ENCODE peak calls at places on chromosomes 1 and 21, in nine cellular contexts. One of them, this sample, is unnamed.

GRCh38 chr1:107926436-107927080 is 38.4 kb downstream of the VAV3 start:
- DNase-seq in esophagus squamous epithelium: no peak
- DNase-seq in HS-27A: no peak
- DNase-seq in globus pallidus: no peak
- DNase-seq in activated naive CD4-positive, alpha-beta T cell: no peak
- DNase-seq in B cell: no peak
- DNase-seq in T-helper 2 cell: no peak
- DNase-seq in glutamatergic neuron: no peak
- DNase-seq in fibroblast of lung: no peak
- DNase-seq in this sample: no peak

GRCh38 chr1:205610036-205610435 is 21.8 kb downstream of the ELK4 start:
- DNase-seq in activated naive CD4-positive, alpha-beta T cell: no peak
- DNase-seq in fibroblast of lung: peak
- DNase-seq in esophagus squamous epithelium: no peak
- DNase-seq in HS-27A: no peak
- DNase-seq in globus pallidus: no peak
- DNase-seq in glutamatergic neuron: no peak
- DNase-seq in B cell: no peak
- DNase-seq in T-helper 2 cell: no peak
- DNase-seq in this sample: no peak

GRCh38 chr1:206951318-206952105 is 5.2 kb upstream of the PIGR start:
- DNase-seq in esophagus squamous epithelium: no peak
- DNase-seq in glutamatergic neuron: no peak
- DNase-seq in globus pallidus: no peak
- DNase-seq in activated naive CD4-positive, alpha-beta T cell: no peak
- DNase-seq in fibroblast of lung: no peak
- DNase-seq in B cell: no peak
- DNase-seq in HS-27A: no peak
- DNase-seq in T-helper 2 cell: no peak
- DNase-seq in this sample: no peak

GRCh38 chr1:89356658-89357400 is 7.0 kb upstream of the GBP6 start:
- DNase-seq in fibroblast of lung: peak
- DNase-seq in B cell: no peak
- DNase-seq in T-helper 2 cell: no peak
- DNase-seq in esophagus squamous epithelium: no peak
- DNase-seq in activated naive CD4-positive, alpha-beta T cell: no peak
- DNase-seq in globus pallidus: no peak
- DNase-seq in glutamatergic neuron: no peak
- DNase-seq in HS-27A: no peak
- DNase-seq in this sample: no peak

GRCh38 chr1:153827168-153827964 is 52.2 kb downstream of the SLC27A3 start:
- DNase-seq in activated naive CD4-positive, alpha-beta T cell: no peak
- DNase-seq in HS-27A: no peak
- DNase-seq in esophagus squamous epithelium: no peak
- DNase-seq in globus pallidus: no peak
- DNase-seq in T-helper 2 cell: no peak
- DNase-seq in B cell: no peak
- DNase-seq in fibroblast of lung: no peak
- DNase-seq in glutamatergic neuron: no peak
- DNase-seq in this sample: no peak

GRCh38 chr1:98468111-98468717 is 193.3 kb upstream of the SNX7 start:
- DNase-seq in activated naive CD4-positive, alpha-beta T cell: no peak
- DNase-seq in esophagus squamous epithelium: no peak
- DNase-seq in globus pallidus: peak
- DNase-seq in glutamatergic neuron: no peak
- DNase-seq in HS-27A: peak
- DNase-seq in T-helper 2 cell: no peak
- DNase-seq in B cell: no peak
- DNase-seq in fibroblast of lung: peak
- DNase-seq in this sample: peak

GRCh38 chr1:207321790-207322530 is 482 bp downstream of the CD55 start:
- DNase-seq in B cell: no peak
- DNase-seq in esophagus squamous epithelium: no peak
- DNase-seq in glutamatergic neuron: no peak
- DNase-seq in fibroblast of lung: peak
- DNase-seq in globus pallidus: peak
- DNase-seq in HS-27A: no peak
- DNase-seq in T-helper 2 cell: no peak
- DNase-seq in activated naive CD4-positive, alpha-beta T cell: no peak
- DNase-seq in this sample: peak

GRCh38 chr1:155167166-155168104 is 5.7 kb downstream of the KRTCAP2 start:
- DNase-seq in B cell: peak
- DNase-seq in HS-27A: peak
- DNase-seq in glutamatergic neuron: peak
- DNase-seq in fibroblast of lung: peak
- DNase-seq in esophagus squamous epithelium: no peak
- DNase-seq in activated naive CD4-positive, alpha-beta T cell: peak
- DNase-seq in globus pallidus: peak
- DNase-seq in T-helper 2 cell: peak
- DNase-seq in this sample: peak

GRCh38 chr1:155170806-155171205 is 2.3 kb downstream of the KRTCAP2 start:
- DNase-seq in activated naive CD4-positive, alpha-beta T cell: no peak
- DNase-seq in fibroblast of lung: no peak
- DNase-seq in globus pallidus: no peak
- DNase-seq in T-helper 2 cell: no peak
- DNase-seq in HS-27A: no peak
- DNase-seq in esophagus squamous epithelium: no peak
- DNase-seq in B cell: no peak
- DNase-seq in glutamatergic neuron: peak
- DNase-seq in this sample: no peak

GRCh38 chr1:224632381-224632871 is 16.3 kb downstream of the CNIH3 start:
- DNase-seq in B cell: no peak
- DNase-seq in globus pallidus: no peak
- DNase-seq in activated naive CD4-positive, alpha-beta T cell: no peak
- DNase-seq in esophagus squamous epithelium: no peak
- DNase-seq in T-helper 2 cell: no peak
- DNase-seq in HS-27A: peak
- DNase-seq in glutamatergic neuron: no peak
- DNase-seq in fibroblast of lung: peak
- DNase-seq in this sample: no peak

GRCh38 chr21:20790113-20790512 is 208.1 kb upstream of the NCAM2 start:
- DNase-seq in HS-27A: no peak
- DNase-seq in activated naive CD4-positive, alpha-beta T cell: no peak
- DNase-seq in glutamatergic neuron: no peak
- DNase-seq in T-helper 2 cell: no peak
- DNase-seq in esophagus squamous epithelium: no peak
- DNase-seq in B cell: no peak
- DNase-seq in globus pallidus: no peak
- DNase-seq in fibroblast of lung: no peak
- DNase-seq in this sample: no peak

GRCh38 chr21:18245493-18245967 is 897 bp downstream of the CHODL start:
- DNase-seq in T-helper 2 cell: no peak
- DNase-seq in glutamatergic neuron: peak
- DNase-seq in globus pallidus: no peak
- DNase-seq in HS-27A: no peak
- DNase-seq in esophagus squamous epithelium: no peak
- DNase-seq in activated naive CD4-positive, alpha-beta T cell: no peak
- DNase-seq in B cell: no peak
- DNase-seq in fibroblast of lung: no peak
- DNase-seq in this sample: no peak

GRCh38 chr1:210527091-210527490 is 198.4 kb downstream of the HHAT start:
- DNase-seq in glutamatergic neuron: no peak
- DNase-seq in esophagus squamous epithelium: no peak
- DNase-seq in B cell: no peak
- DNase-seq in activated naive CD4-positive, alpha-beta T cell: no peak
- DNase-seq in T-helper 2 cell: no peak
- DNase-seq in fibroblast of lung: no peak
- DNase-seq in HS-27A: no peak
- DNase-seq in globus pallidus: no peak
- DNase-seq in this sample: no peak

GRCh38 chr1:165306543-165307434 is 49.7 kb downstream of the LMX1A start:
- DNase-seq in globus pallidus: no peak
- DNase-seq in B cell: no peak
- DNase-seq in HS-27A: no peak
- DNase-seq in esophagus squamous epithelium: no peak
- DNase-seq in fibroblast of lung: no peak
- DNase-seq in glutamatergic neuron: no peak
- DNase-seq in T-helper 2 cell: no peak
- DNase-seq in activated naive CD4-positive, alpha-beta T cell: no peak
- DNase-seq in this sample: no peak

GRCh38 chr1:33391669-33392068 is 39.2 kb downstream of the PHC2 start:
- DNase-seq in esophagus squamous epithelium: no peak
- DNase-seq in T-helper 2 cell: no peak
- DNase-seq in glutamatergic neuron: no peak
- DNase-seq in HS-27A: no peak
- DNase-seq in fibroblast of lung: no peak
- DNase-seq in B cell: no peak
- DNase-seq in globus pallidus: no peak
- DNase-seq in activated naive CD4-positive, alpha-beta T cell: no peak
- DNase-seq in this sample: peak

GRCh38 chr1:231385118-231385748 is 36.9 kb downstream of the EGLN1 start:
- DNase-seq in T-helper 2 cell: no peak
- DNase-seq in globus pallidus: no peak
- DNase-seq in HS-27A: no peak
- DNase-seq in esophagus squamous epithelium: no peak
- DNase-seq in fibroblast of lung: no peak
- DNase-seq in glutamatergic neuron: no peak
- DNase-seq in activated naive CD4-positive, alpha-beta T cell: no peak
- DNase-seq in B cell: no peak
- DNase-seq in this sample: no peak

GRCh38 chr1:245475116-245475515 is 320.3 kb downstream of the KIF26B start:
- DNase-seq in HS-27A: no peak
- DNase-seq in esophagus squamous epithelium: no peak
- DNase-seq in glutamatergic neuron: no peak
- DNase-seq in activated naive CD4-positive, alpha-beta T cell: no peak
- DNase-seq in B cell: no peak
- DNase-seq in globus pallidus: no peak
- DNase-seq in T-helper 2 cell: no peak
- DNase-seq in fibroblast of lung: peak
- DNase-seq in this sample: no peak

GRCh38 chr1:77990629-77991204 is 11.8 kb upstream of the FUBP1 start:
- DNase-seq in HS-27A: no peak
- DNase-seq in fibroblast of lung: no peak
- DNase-seq in activated naive CD4-positive, alpha-beta T cell: no peak
- DNase-seq in globus pallidus: no peak
- DNase-seq in B cell: no peak
- DNase-seq in glutamatergic neuron: no peak
- DNase-seq in esophagus squamous epithelium: no peak
- DNase-seq in T-helper 2 cell: no peak
- DNase-seq in this sample: no peak

GRCh38 chr1:186188004-186188539 is 187.0 kb downstream of the TPR start:
- DNase-seq in HS-27A: peak
- DNase-seq in esophagus squamous epithelium: no peak
- DNase-seq in glutamatergic neuron: no peak
- DNase-seq in fibroblast of lung: peak
- DNase-seq in B cell: no peak
- DNase-seq in activated naive CD4-positive, alpha-beta T cell: no peak
- DNase-seq in globus pallidus: no peak
- DNase-seq in T-helper 2 cell: no peak
- DNase-seq in this sample: no peak

GRCh38 chr1:110542730-110543129 is 23.8 kb upstream of the KCNA10 start:
- DNase-seq in B cell: no peak
- DNase-seq in HS-27A: peak
- DNase-seq in globus pallidus: no peak
- DNase-seq in glutamatergic neuron: no peak
- DNase-seq in T-helper 2 cell: no peak
- DNase-seq in activated naive CD4-positive, alpha-beta T cell: no peak
- DNase-seq in fibroblast of lung: peak
- DNase-seq in esophagus squamous epithelium: no peak
- DNase-seq in this sample: no peak

GRCh38 chr1:244603498-244603897 is 49.4 kb upstream of the DESI2 start:
- DNase-seq in glutamatergic neuron: no peak
- DNase-seq in HS-27A: no peak
- DNase-seq in fibroblast of lung: peak
- DNase-seq in B cell: peak
- DNase-seq in esophagus squamous epithelium: no peak
- DNase-seq in T-helper 2 cell: no peak
- DNase-seq in globus pallidus: peak
- DNase-seq in activated naive CD4-positive, alpha-beta T cell: no peak
- DNase-seq in this sample: peak

GRCh38 chr1:54542120-54542961 is 5.7 kb upstream of the ACOT11 start:
- DNase-seq in fibroblast of lung: peak
- DNase-seq in T-helper 2 cell: no peak
- DNase-seq in activated naive CD4-positive, alpha-beta T cell: peak
- DNase-seq in B cell: peak
- DNase-seq in esophagus squamous epithelium: no peak
- DNase-seq in globus pallidus: peak
- DNase-seq in HS-27A: no peak
- DNase-seq in glutamatergic neuron: peak
- DNase-seq in this sample: no peak

GRCh38 chr1:183487686-183488442 is 15.6 kb downstream of the SMG7 start:
- DNase-seq in T-helper 2 cell: no peak
- DNase-seq in activated naive CD4-positive, alpha-beta T cell: no peak
- DNase-seq in glutamatergic neuron: no peak
- DNase-seq in B cell: no peak
- DNase-seq in fibroblast of lung: no peak
- DNase-seq in HS-27A: no peak
- DNase-seq in globus pallidus: no peak
- DNase-seq in esophagus squamous epithelium: no peak
- DNase-seq in this sample: no peak

GRCh38 chr21:43318841-43319781 is 107.8 kb downstream of the SIK1 start:
- DNase-seq in B cell: no peak
- DNase-seq in esophagus squamous epithelium: no peak
- DNase-seq in T-helper 2 cell: no peak
- DNase-seq in activated naive CD4-positive, alpha-beta T cell: no peak
- DNase-seq in fibroblast of lung: peak
- DNase-seq in HS-27A: no peak
- DNase-seq in globus pallidus: no peak
- DNase-seq in glutamatergic neuron: peak
- DNase-seq in this sample: no peak

GRCh38 chr1:108643492-108644333 is 17.2 kb downstream of the HENMT1 start:
- DNase-seq in B cell: peak
- DNase-seq in esophagus squamous epithelium: no peak
- DNase-seq in activated naive CD4-positive, alpha-beta T cell: peak
- DNase-seq in glutamatergic neuron: no peak
- DNase-seq in globus pallidus: peak
- DNase-seq in HS-27A: peak
- DNase-seq in fibroblast of lung: peak
- DNase-seq in T-helper 2 cell: no peak
- DNase-seq in this sample: peak

GRCh38 chr1:152960452-152961044 is 9.9 kb upstream of the SPRR4 start:
- DNase-seq in glutamatergic neuron: no peak
- DNase-seq in T-helper 2 cell: no peak
- DNase-seq in esophagus squamous epithelium: no peak
- DNase-seq in HS-27A: no peak
- DNase-seq in activated naive CD4-positive, alpha-beta T cell: no peak
- DNase-seq in fibroblast of lung: no peak
- DNase-seq in globus pallidus: no peak
- DNase-seq in B cell: no peak
- DNase-seq in this sample: no peak

GRCh38 chr1:36971832-36972231 is 62.5 kb downstream of the GRIK3 start:
- DNase-seq in activated naive CD4-positive, alpha-beta T cell: no peak
- DNase-seq in globus pallidus: no peak
- DNase-seq in glutamatergic neuron: no peak
- DNase-seq in B cell: no peak
- DNase-seq in HS-27A: no peak
- DNase-seq in esophagus squamous epithelium: no peak
- DNase-seq in T-helper 2 cell: no peak
- DNase-seq in fibroblast of lung: no peak
- DNase-seq in this sample: no peak

GRCh38 chr1:120178799-120179419 is 2.6 kb upstream of the SEC22B start:
- DNase-seq in B cell: peak
- DNase-seq in HS-27A: no peak
- DNase-seq in esophagus squamous epithelium: no peak
- DNase-seq in activated naive CD4-positive, alpha-beta T cell: no peak
- DNase-seq in glutamatergic neuron: no peak
- DNase-seq in fibroblast of lung: peak
- DNase-seq in globus pallidus: no peak
- DNase-seq in T-helper 2 cell: no peak
- DNase-seq in this sample: no peak

GRCh38 chr1:77313491-77313890 is 31.7 kb downstream of the AK5 start:
- DNase-seq in HS-27A: no peak
- DNase-seq in T-helper 2 cell: no peak
- DNase-seq in globus pallidus: no peak
- DNase-seq in B cell: no peak
- DNase-seq in activated naive CD4-positive, alpha-beta T cell: peak
- DNase-seq in glutamatergic neuron: no peak
- DNase-seq in esophagus squamous epithelium: no peak
- DNase-seq in fibroblast of lung: peak
- DNase-seq in this sample: no peak